ENCODE peak calls at places on chromosomes 2 and 18, in five cellular contexts. Y, E, O, R and C are unnamed samples.

GRCh38 chr2:209771474-209772292 is at the start of gene UNC80:
- DNase-seq in E (peak), O (peak), R (peak), Y (no peak), C (no peak)

GRCh38 chr2:173590278-173590811 is 235.7 kb downstream of the CDCA7 start:
- DNase-seq in Y (peak), E (peak), R (peak), O (peak), C (peak)

GRCh38 chr2:26727641-26728561 is 35.4 kb downstream of the KCNK3 start:
- DNase-seq in E (peak), Y (no peak), O (no peak), R (no peak), C (no peak)

GRCh38 chr2:112773091-112773490 is 8.7 kb upstream of the CKAP2L start:
- DNase-seq in R (no peak), O (no peak), E (no peak), Y (no peak), C (no peak)

GRCh38 chr2:55902971-55903370 is 20.6 kb downstream of the EFEMP1 start:
- DNase-seq in O (no peak), E (no peak), Y (no peak), R (no peak), C (no peak)

GRCh38 chr2:222169346-222169745 is 129.5 kb downstream of the PAX3 start:
- DNase-seq in R (no peak), O (no peak), Y (no peak), E (no peak), C (no peak)

GRCh38 chr2:130370490-130370889 is 14.6 kb downstream of the PTPN18 start:
- DNase-seq in E (no peak), R (no peak), O (no peak), Y (no peak), C (no peak)

GRCh38 chr18:25646971-25647370 is 295.0 kb upstream of the ZNF521 start:
- DNase-seq in R (no peak), O (no peak), Y (no peak), E (peak), C (peak)

GRCh38 chr2:38485734-38486133 is 108.7 kb upstream of the ATL2 start:
- DNase-seq in E (no peak), Y (no peak), O (no peak), R (no peak), C (no peak)

GRCh38 chr2:149329470-149330126 is 789 bp upstream of the LYPD6 start:
- DNase-seq in E (peak), Y (no peak), R (peak), O (peak), C (peak)
- TF ChIP-seq CTCF in E (no peak), Y (no peak), R (no peak), O (no peak), C (no peak)

GRCh38 chr2:190121971-190122370 is 59.4 kb upstream of the MSTN start:
- DNase-seq in Y (no peak), O (no peak), E (peak), R (peak), C (no peak)
- TF ChIP-seq CTCF in Y (peak), O (peak), E (peak), R (no peak), C (peak)

GRCh38 chr2:71482055-71482454 is 28.7 kb downstream of the DYSF start:
- DNase-seq in E (no peak), O (no peak), Y (no peak), R (no peak), C (no peak)
- TF ChIP-seq CTCF in E (peak), O (no peak), Y (no peak), R (no peak), C (no peak)

GRCh38 chr18:31557446-31557845 is 34.2 kb upstream of the TTR start:
- DNase-seq in Y (no peak), O (no peak), R (no peak), E (no peak), C (no peak)

GRCh38 chr18:31551883-31552282 is 39.8 kb upstream of the TTR start:
- DNase-seq in R (no peak), Y (no peak), E (no peak), O (no peak), C (no peak)

GRCh38 chr18:31554776-31555175 is 36.9 kb upstream of the TTR start:
- DNase-seq in R (no peak), Y (no peak), O (no peak), E (no peak), C (no peak)

GRCh38 chr18:31555971-31556747 is 35.5 kb upstream of the TTR start:
- DNase-seq in O (peak), E (peak), R (peak), Y (no peak), C (peak)

GRCh38 chr18:31553800-31554199 is 37.9 kb upstream of the TTR start:
- DNase-seq in Y (no peak), O (no peak), R (peak), E (no peak), C (no peak)
- TF ChIP-seq CTCF in Y (no peak), O (no peak), R (no peak), E (peak), C (no peak)

DNA sequence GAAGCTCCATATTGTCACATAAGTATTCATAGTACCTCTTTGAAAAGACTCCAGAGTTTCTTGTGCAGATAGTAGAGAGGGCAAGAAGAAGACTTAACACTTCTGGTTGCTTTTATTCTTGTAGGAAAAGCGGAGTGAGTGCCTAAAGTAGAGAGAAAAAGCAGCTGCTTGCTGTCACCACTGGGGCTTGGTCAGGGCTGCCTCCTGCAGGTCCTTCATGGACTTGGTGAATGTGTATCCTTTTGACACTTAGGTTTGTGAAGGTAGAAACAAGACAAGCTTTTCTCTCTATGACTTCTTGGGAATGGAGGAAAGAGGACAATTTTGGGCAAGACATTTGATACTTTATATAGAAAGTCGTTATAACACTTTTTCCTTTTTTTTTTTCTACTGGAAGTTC is 312.8 kb upstream of the FANCL start:
- DNase-seq in R (no peak), Y (no peak), E (no peak), O (no peak), C (no peak)
- TF ChIP-seq CTCF in R (no peak), Y (no peak), E (peak), O (no peak), C (peak)

GRCh38 chr2:11129598-11130449 is 25.4 kb upstream of the SLC66A3 start:
- DNase-seq in R (peak), Y (no peak), E (no peak), O (peak), C (no peak)
- TF ChIP-seq CTCF in R (peak), Y (no peak), E (no peak), O (peak), C (no peak)

GRCh38 chr18:36212978-36213303 is 25.6 kb downstream of the MOCOS start:
- DNase-seq in R (no peak), O (no peak), E (no peak), Y (no peak), C (no peak)

GRCh38 chr18:36214811-36215210 is 27.5 kb downstream of the MOCOS start:
- DNase-seq in R (no peak), Y (no peak), E (no peak), O (no peak), C (no peak)

GRCh38 chr18:36215577-36215976 is 28.3 kb downstream of the MOCOS start:
- DNase-seq in Y (no peak), O (no peak), E (no peak), R (no peak), C (no peak)

GRCh38 chr18:36211612-36212065 is 24.3 kb downstream of the MOCOS start:
- DNase-seq in R (no peak), O (no peak), Y (no peak), E (peak), C (no peak)

GRCh38 chr18:36212301-36212977 is 25.1 kb downstream of the MOCOS start:
- DNase-seq in O (no peak), E (peak), Y (no peak), R (no peak), C (no peak)
- TF ChIP-seq CTCF in O (no peak), E (no peak), Y (peak), R (no peak), C (peak)

GRCh38 chr2:120949027-120949956 is 213.6 kb downstream of the GLI2 start:
- DNase-seq in R (no peak), O (peak), Y (no peak), E (peak), C (no peak)
- TF ChIP-seq CTCF in R (no peak), O (no peak), Y (no peak), E (peak), C (peak)